ENCODE peak calls at places on chromosomes 13 and 19, in five cellular contexts. One of them, this sample, is unnamed.

GRCh38 chr13:99614465-99614885 is 113.2 kb downstream of the TM9SF2 start:
- DNase-seq in AG09319: no peak
- DNase-seq in kidney epithelial cell: no peak
- DNase-seq in H1: no peak
- DNase-seq in BE2C: peak; percentile 32
- DNase-seq in this sample: no peak

GRCh38 chr13:48595330-48596127 is 58.2 kb upstream of the CYSLTR2 start:
- DNase-seq in H1: no peak
- DNase-seq in AG09319: peak; percentile 14
- DNase-seq in kidney epithelial cell: peak; percentile 29
- DNase-seq in BE2C: peak; percentile 76
- DNase-seq in this sample: no peak

GRCh38 chr13:87677334-87678234 is 6.4 kb downstream of the SLITRK5 start:
- DNase-seq in kidney epithelial cell: no peak
- DNase-seq in AG09319: no peak
- DNase-seq in H1: no peak
- DNase-seq in BE2C: peak; percentile 57
- DNase-seq in this sample: peak; percentile 65

GRCh38 chr13:26653310-26653709 is 95.8 kb downstream of the WASF3 start:
- DNase-seq in AG09319: no peak
- DNase-seq in H1: no peak
- DNase-seq in BE2C: no peak
- DNase-seq in kidney epithelial cell: peak; percentile 34
- DNase-seq in this sample: no peak

GRCh38 chr19:2774083-2774679 is 8.9 kb downstream of the SGTA start:
- DNase-seq in BE2C: no peak
- DNase-seq in H1: no peak
- DNase-seq in kidney epithelial cell: no peak
- DNase-seq in AG09319: no peak
- DNase-seq in this sample: peak; percentile 53

GRCh38 chr19:29040291-29040690 is 172.7 kb downstream of the UQCRFS1 start:
- DNase-seq in BE2C: no peak
- DNase-seq in kidney epithelial cell: no peak
- DNase-seq in AG09319: no peak
- DNase-seq in H1: no peak
- DNase-seq in this sample: no peak

GRCh38 chr13:101554420-101555125 is 102.1 kb downstream of the ITGBL1 start:
- DNase-seq in kidney epithelial cell: no peak
- DNase-seq in H1: no peak
- DNase-seq in AG09319: no peak
- DNase-seq in BE2C: no peak
- DNase-seq in this sample: no peak

GRCh38 chr19:37997911-37998344 is 90.9 kb downstream of the SIPA1L3 start:
- DNase-seq in BE2C: no peak
- DNase-seq in H1: no peak
- DNase-seq in AG09319: peak; percentile 66
- DNase-seq in kidney epithelial cell: peak; percentile 76
- DNase-seq in this sample: no peak

GRCh38 chr13:40031031-40031430 is 375.6 kb downstream of the COG6 start:
- DNase-seq in BE2C: no peak
- DNase-seq in AG09319: no peak
- DNase-seq in H1: no peak
- DNase-seq in kidney epithelial cell: no peak
- DNase-seq in this sample: no peak

GRCh38 chr19:13043285-13043684 is 48.0 kb downstream of the NFIX start:
- DNase-seq in kidney epithelial cell: no peak
- DNase-seq in BE2C: no peak
- DNase-seq in H1: no peak
- DNase-seq in AG09319: no peak
- DNase-seq in this sample: peak; percentile 57

GRCh38 chr13:34114581-34114980 is 296.6 kb downstream of the RFC3 start:
- DNase-seq in H1: no peak
- DNase-seq in AG09319: no peak
- DNase-seq in BE2C: no peak
- DNase-seq in kidney epithelial cell: no peak
- DNase-seq in this sample: no peak